ENCODE peak calls at places on chromosomes 12 and 14, in four cellular contexts. One of them, this sample, is unnamed.

GRCh38 chr12:9736931-9737705 is 4.2 kb upstream of the CLECL1 start:
- DNase-seq in AG09309: no peak
- DNase-seq in epithelial cell of esophagus: no peak
- DNase-seq in fibroblast of pulmonary artery: no peak
- DNase-seq in this sample: no peak

GRCh38 chr14:32075636-32076277 is 1.3 kb upstream of the ARHGAP5 start:
- DNase-seq in AG09309: peak; percentile 20
- DNase-seq in epithelial cell of esophagus: peak; percentile 23
- DNase-seq in fibroblast of pulmonary artery: peak; percentile 20
- DNase-seq in this sample: peak; percentile 18

GRCh38 chr14:93212432-93212831 is 5.4 kb downstream of the UBR7 start:
- DNase-seq in AG09309: no peak
- DNase-seq in epithelial cell of esophagus: no peak
- DNase-seq in fibroblast of pulmonary artery: no peak
- DNase-seq in this sample: no peak

GRCh38 chr12:49847161-49847560 is 4.3 kb upstream of the BCDIN3D start:
- DNase-seq in AG09309: no peak
- DNase-seq in epithelial cell of esophagus: no peak
- DNase-seq in fibroblast of pulmonary artery: no peak
- DNase-seq in this sample: no peak

GRCh38 chr12:105676694-105677093 is 346.2 kb downstream of the C12orf75 start:
- DNase-seq in AG09309: no peak
- DNase-seq in epithelial cell of esophagus: peak; percentile 8
- DNase-seq in fibroblast of pulmonary artery: no peak
- DNase-seq in this sample: no peak

GRCh38 chr14:69652942-69653680 is 41.7 kb downstream of the SUSD6 start:
- DNase-seq in AG09309: no peak
- DNase-seq in epithelial cell of esophagus: no peak
- DNase-seq in fibroblast of pulmonary artery: no peak
- DNase-seq in this sample: no peak

GRCh38 chr14:95649230-95649629 is 37.0 kb upstream of the TCL1B start:
- DNase-seq in AG09309: no peak
- DNase-seq in epithelial cell of esophagus: no peak
- DNase-seq in fibroblast of pulmonary artery: no peak
- DNase-seq in this sample: no peak

GRCh38 chr14:60658909-60659585 is 9.8 kb upstream of the SIX1 start:
- DNase-seq in AG09309: no peak
- DNase-seq in epithelial cell of esophagus: no peak
- DNase-seq in fibroblast of pulmonary artery: no peak
- DNase-seq in this sample: no peak

GRCh38 chr14:68033533-68033932 is 214.0 kb downstream of the RAD51B start:
- DNase-seq in AG09309: no peak
- DNase-seq in epithelial cell of esophagus: no peak
- DNase-seq in fibroblast of pulmonary artery: no peak
- DNase-seq in this sample: no peak

GRCh38 chr12:25155031-25155576 is 39.9 kb downstream of the DNAI7 start:
- DNase-seq in AG09309: no peak
- DNase-seq in epithelial cell of esophagus: peak; percentile 45
- DNase-seq in fibroblast of pulmonary artery: peak; percentile 53
- DNase-seq in this sample: peak; percentile 30

GRCh38 chr12:31736472-31736871 is 7.7 kb upstream of the AMN1 start:
- DNase-seq in AG09309: peak; percentile 68
- DNase-seq in epithelial cell of esophagus: peak; percentile 91
- DNase-seq in fibroblast of pulmonary artery: peak; percentile 87
- DNase-seq in this sample: peak; percentile 83

GRCh38 chr14:88995437-88996198 is 171.2 kb downstream of the TTC8 start:
- DNase-seq in AG09309: peak; percentile 94
- DNase-seq in epithelial cell of esophagus: peak; percentile 68
- DNase-seq in fibroblast of pulmonary artery: peak; percentile 66
- DNase-seq in this sample: peak; percentile 100

DNA sequence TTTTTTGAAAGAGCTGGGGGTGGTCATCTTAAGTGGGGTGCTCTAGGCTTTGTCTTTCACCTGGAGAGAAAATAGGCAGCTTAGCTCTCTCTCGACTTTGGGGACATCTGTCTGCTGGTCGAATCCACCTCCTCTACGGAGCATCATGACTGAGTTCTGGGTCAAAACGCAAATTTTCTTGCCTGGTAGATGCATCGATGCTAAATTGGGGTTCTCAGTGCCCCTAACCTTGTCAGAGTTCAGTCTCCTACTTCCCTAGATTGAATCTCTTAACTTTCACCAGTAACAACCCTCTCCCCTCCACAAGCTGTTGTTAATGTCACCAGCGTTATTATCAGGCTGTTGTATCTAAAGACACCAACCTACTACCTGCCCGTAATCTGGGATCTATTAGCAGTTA is 682 bp downstream of the FLRT2 start:
- DNase-seq in AG09309: no peak
- DNase-seq in epithelial cell of esophagus: no peak
- DNase-seq in fibroblast of pulmonary artery: no peak
- DNase-seq in this sample: no peak
- H3K4me3 ChIP-seq in AG09309: peak overlapping the region; percentile 96
- H3K4me3 ChIP-seq in epithelial cell of esophagus: peak overlapping the region; percentile 88
- H3K4me3 ChIP-seq in fibroblast of pulmonary artery: peak overlapping the region; percentile 83
- H3K4me3 ChIP-seq in this sample: peak overlapping the region; percentile 94

DNA sequence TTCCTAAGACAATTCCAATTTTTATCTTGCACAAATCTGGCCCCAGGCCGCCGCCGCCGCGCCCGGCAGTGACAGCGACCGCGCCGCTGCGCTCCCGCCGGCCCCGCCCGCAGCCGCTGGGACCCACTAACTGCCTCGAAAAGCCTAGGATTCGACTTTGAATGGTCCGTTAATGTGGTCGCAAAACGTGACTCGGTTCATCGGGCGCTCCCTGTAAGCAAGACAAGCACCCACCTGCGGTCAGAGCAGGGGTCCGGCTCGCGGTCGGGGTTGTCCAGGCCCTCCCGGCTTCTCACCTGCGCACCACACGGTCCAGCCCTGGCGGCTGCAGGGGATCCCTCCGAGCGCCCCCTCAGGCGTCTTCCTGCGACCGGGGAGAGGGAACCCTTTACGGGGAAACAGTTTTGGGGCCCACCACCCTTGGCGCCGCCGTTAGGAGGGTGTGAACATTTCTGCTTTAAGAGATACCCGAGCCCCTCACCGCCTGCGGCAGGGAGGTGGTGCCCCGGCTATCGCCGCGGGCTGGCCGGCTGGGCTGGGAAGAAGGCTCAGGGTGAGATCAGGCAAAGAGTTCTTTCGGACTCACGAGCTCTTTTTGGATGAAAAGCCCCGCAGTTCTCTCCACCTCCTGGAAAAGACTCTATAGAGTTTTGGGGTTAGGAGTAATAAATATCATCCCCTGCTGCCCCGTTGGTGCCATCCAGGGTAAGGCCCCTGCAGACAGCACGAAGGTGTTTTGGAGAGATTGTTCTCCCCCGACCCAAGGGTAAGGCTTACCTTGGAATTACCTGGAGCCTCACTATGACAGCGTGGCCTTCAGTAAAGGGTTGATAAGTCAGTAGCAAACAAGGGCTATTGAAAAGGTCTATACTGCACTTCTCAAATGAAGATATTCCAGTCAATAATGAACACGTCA is 13.6 kb upstream of the FOXJ2 start:
- DNase-seq in AG09309: no peak
- DNase-seq in epithelial cell of esophagus: no peak
- DNase-seq in fibroblast of pulmonary artery: no peak
- DNase-seq in this sample: no peak
- H3K4me3 ChIP-seq in AG09309: peak overlapping the region; percentile 24
- H3K4me3 ChIP-seq in epithelial cell of esophagus: no peak overlapping the region
- H3K4me3 ChIP-seq in fibroblast of pulmonary artery: peak overlapping the region; percentile 34
- H3K4me3 ChIP-seq in this sample: peak overlapping the region; percentile 39

GRCh38 chr12:56298828-56299227 is 1.3 kb downstream of the CS start:
- DNase-seq in AG09309: no peak
- DNase-seq in epithelial cell of esophagus: no peak
- DNase-seq in fibroblast of pulmonary artery: no peak
- DNase-seq in this sample: no peak

GRCh38 chr12:56299853-56300643 is at the start of gene CS:
- DNase-seq in AG09309: peak; percentile 87
- DNase-seq in epithelial cell of esophagus: peak; percentile 99
- DNase-seq in fibroblast of pulmonary artery: peak; percentile 97
- DNase-seq in this sample: peak; percentile 97

GRCh38 chr12:56299308-56299852 is 750 bp downstream of the CS start:
- DNase-seq in AG09309: no peak
- DNase-seq in epithelial cell of esophagus: peak; percentile 65
- DNase-seq in fibroblast of pulmonary artery: no peak
- DNase-seq in this sample: no peak

GRCh38 chr12:56296207-56296785 is 3.8 kb downstream of the CS start:
- DNase-seq in AG09309: no peak
- DNase-seq in epithelial cell of esophagus: no peak
- DNase-seq in fibroblast of pulmonary artery: no peak
- DNase-seq in this sample: no peak

DNA sequence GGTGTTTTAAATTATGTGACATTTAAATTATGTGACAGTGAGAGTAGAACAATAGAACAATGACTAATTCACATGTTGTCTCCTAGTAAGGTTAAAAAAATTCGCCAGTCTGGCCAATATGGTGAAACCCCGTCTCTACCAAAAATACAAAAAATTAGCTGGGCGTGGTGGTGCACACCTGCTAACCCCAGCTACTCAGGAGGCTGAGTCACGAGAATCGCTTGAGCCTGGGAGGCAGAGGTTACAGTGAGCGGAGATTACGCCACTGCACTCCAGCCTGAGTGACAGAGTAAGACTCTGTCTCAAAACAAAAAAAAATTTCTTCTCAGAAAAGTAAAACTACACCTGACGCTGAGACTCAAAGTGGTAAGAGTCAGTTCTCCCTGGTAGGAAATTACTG is 2.7 kb downstream of the CS start:
- DNase-seq in AG09309: no peak
- DNase-seq in epithelial cell of esophagus: peak; percentile 22
- DNase-seq in fibroblast of pulmonary artery: no peak
- DNase-seq in this sample: no peak
- H3K4me3 ChIP-seq in AG09309: no peak overlapping the region
- H3K4me3 ChIP-seq in epithelial cell of esophagus: no peak overlapping the region
- H3K4me3 ChIP-seq in fibroblast of pulmonary artery: no peak overlapping the region
- H3K4me3 ChIP-seq in this sample: no peak overlapping the region

DNA sequence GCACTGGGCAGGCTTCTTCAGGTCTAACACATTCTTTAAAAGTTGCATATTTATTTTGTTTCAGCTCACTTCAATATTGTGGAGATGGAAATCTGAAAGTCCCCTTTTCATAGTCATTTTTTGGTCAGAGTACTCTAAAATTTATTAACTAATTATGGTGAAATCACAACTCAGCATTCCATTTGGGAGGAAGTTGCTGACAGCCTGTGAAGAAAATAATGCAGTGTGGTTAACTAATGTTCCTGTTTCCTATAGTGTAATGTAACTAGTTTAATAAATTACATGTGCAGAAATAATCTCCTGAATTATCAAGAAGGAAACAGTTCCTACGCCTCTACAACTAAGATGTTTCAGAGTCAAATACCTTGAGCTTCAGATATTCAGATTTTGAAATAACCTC is 17.1 kb downstream of the LRFN5 start:
- DNase-seq in AG09309: no peak
- DNase-seq in epithelial cell of esophagus: no peak
- DNase-seq in fibroblast of pulmonary artery: no peak
- DNase-seq in this sample: no peak
- H3K4me3 ChIP-seq in AG09309: no peak overlapping the region
- H3K4me3 ChIP-seq in epithelial cell of esophagus: no peak overlapping the region
- H3K4me3 ChIP-seq in fibroblast of pulmonary artery: no peak overlapping the region
- H3K4me3 ChIP-seq in this sample: no peak overlapping the region

GRCh38 chr14:24315807-24316596 is 4.7 kb downstream of the LTB4R start:
- DNase-seq in AG09309: no peak
- DNase-seq in epithelial cell of esophagus: no peak
- DNase-seq in fibroblast of pulmonary artery: no peak
- DNase-seq in this sample: no peak

GRCh38 chr14:24315243-24315806 is 4.0 kb downstream of the LTB4R start:
- DNase-seq in AG09309: no peak
- DNase-seq in epithelial cell of esophagus: no peak
- DNase-seq in fibroblast of pulmonary artery: no peak
- DNase-seq in this sample: no peak

GRCh38 chr14:24317141-24317927 is 6.0 kb downstream of the LTB4R start:
- DNase-seq in AG09309: no peak
- DNase-seq in epithelial cell of esophagus: peak; percentile 65
- DNase-seq in fibroblast of pulmonary artery: no peak
- DNase-seq in this sample: no peak

GRCh38 chr14:24314377-24315193 is 3.3 kb downstream of the LTB4R start:
- DNase-seq in AG09309: no peak
- DNase-seq in epithelial cell of esophagus: peak; percentile 52
- DNase-seq in fibroblast of pulmonary artery: no peak
- DNase-seq in this sample: no peak

DNA sequence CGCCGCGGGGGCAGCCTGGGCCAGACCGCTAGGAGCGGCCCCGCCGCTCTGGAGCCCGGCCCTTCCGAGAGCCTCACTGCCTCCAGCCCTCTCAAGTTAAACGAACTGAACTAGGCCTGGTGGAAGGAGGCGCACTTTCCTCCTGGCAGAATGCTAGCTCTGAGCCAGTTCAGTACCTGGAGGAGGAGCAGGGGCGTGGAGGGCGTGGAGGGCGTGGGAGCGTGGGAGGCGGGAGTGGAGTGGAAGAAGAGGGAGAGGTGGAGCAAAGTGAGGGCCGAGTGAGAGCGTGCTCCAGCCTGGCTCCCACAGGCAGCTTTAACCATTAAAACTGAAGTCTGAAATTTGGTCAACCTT is 5.3 kb downstream of the LTB4R start:
- DNase-seq in AG09309: no peak
- DNase-seq in epithelial cell of esophagus: no peak
- DNase-seq in fibroblast of pulmonary artery: no peak
- DNase-seq in this sample: no peak
- H3K4me3 ChIP-seq in AG09309: no peak overlapping the region
- H3K4me3 ChIP-seq in epithelial cell of esophagus: no peak overlapping the region
- H3K4me3 ChIP-seq in fibroblast of pulmonary artery: no peak overlapping the region
- H3K4me3 ChIP-seq in this sample: no peak overlapping the region

DNA sequence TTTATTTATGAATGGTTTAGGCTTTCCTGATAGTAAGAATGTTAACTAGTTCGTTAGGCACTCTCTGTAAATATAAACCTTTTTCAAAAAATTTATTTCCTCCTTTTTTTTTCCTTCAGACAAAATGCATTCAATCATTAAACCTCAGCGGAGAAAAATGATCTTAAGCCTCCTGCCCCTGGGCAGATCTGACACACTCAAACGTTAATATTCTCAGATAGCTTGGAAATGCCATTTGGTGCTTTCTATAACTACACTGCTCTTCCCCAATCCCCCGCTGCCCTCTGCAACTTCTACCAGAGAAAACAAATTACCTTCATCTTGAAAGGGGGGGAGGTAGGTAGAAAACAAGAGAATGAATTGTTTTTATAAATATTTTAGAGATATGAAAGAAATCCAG is 521.2 kb downstream of the MED13L start:
- DNase-seq in AG09309: no peak
- DNase-seq in epithelial cell of esophagus: no peak
- DNase-seq in fibroblast of pulmonary artery: no peak
- DNase-seq in this sample: no peak
- H3K4me3 ChIP-seq in AG09309: no peak overlapping the region
- H3K4me3 ChIP-seq in epithelial cell of esophagus: no peak overlapping the region
- H3K4me3 ChIP-seq in fibroblast of pulmonary artery: no peak overlapping the region
- H3K4me3 ChIP-seq in this sample: no peak overlapping the region